ENCODE peak calls at places on chromosome 13, in nine cellular contexts. S is fibroblast of lung, D is B cell, E is stomach, V is breast epithelium, Y is A549, C is heart right ventricle, G is progenitor cell of endocrine pancreas, U is Peyer's patch. F is an unnamed sample.

GRCh38 chr13:92739306-92739818 is 487.2 kb upstream of the GPC6 start:
- DNase-seq in S (no peak), D (no peak), C (no peak), U (no peak), G (no peak), Y (no peak), E (no peak), V (no peak), F (no peak)

GRCh38 chr13:46575843-46576242 is 22.9 kb downstream of the LRCH1 start:
- DNase-seq in C (peak), V (peak), U (no peak), Y (peak), G (no peak), E (no peak), S (peak), D (no peak), F (peak)

GRCh38 chr13:80945328-80945727 is 604.4 kb upstream of the SPRY2 start:
- DNase-seq in Y (peak), S (no peak), E (peak), C (peak), G (peak), U (no peak), V (no peak), D (no peak), F (no peak)

GRCh38 chr13:54373211-54373610 is 1344.6 kb downstream of the OLFM4 start:
- DNase-seq in S (no peak), G (no peak), E (no peak), Y (no peak), U (no peak), C (no peak), D (no peak), V (no peak), F (no peak)

GRCh38 chr13:101942038-101942437 is 459.8 kb downstream of the FGF14 start:
- DNase-seq in D (no peak), U (no peak), C (peak), Y (peak), E (no peak), S (peak), G (no peak), V (no peak), F (peak)

GRCh38 chr13:37531054-37531453 is 67.5 kb downstream of the POSTN start:
- DNase-seq in D (no peak), E (no peak), G (no peak), Y (no peak), V (no peak), U (no peak), S (peak), C (no peak), F (peak)

GRCh38 chr13:21242236-21242635 is 65.8 kb downstream of the MRPL57 start:
- DNase-seq in G (no peak), C (no peak), E (no peak), S (no peak), Y (no peak), V (no peak), U (no peak), D (no peak), F (no peak)

GRCh38 chr13:34208326-34208725 is 390.4 kb downstream of the RFC3 start:
- DNase-seq in S (peak), V (no peak), C (no peak), Y (no peak), D (no peak), U (no peak), G (no peak), E (no peak), F (peak)

GRCh38 chr13:98752111-98752941 is at the start of gene SLC15A1:
- DNase-seq in E (no peak), S (no peak), C (no peak), G (peak), Y (no peak), D (no peak), U (no peak), V (no peak), F (no peak)

GRCh38 chr13:99357149-99357596 is 50.0 kb upstream of the GPR183 start:
- DNase-seq in E (no peak), D (no peak), V (no peak), G (no peak), U (no peak), Y (no peak), C (no peak), S (peak), F (peak)

GRCh38 chr13:95207769-95208366 is 93.4 kb downstream of the ABCC4 start:
- DNase-seq in G (no peak), D (no peak), U (peak), E (no peak), C (no peak), S (no peak), V (no peak), Y (no peak), F (no peak)

GRCh38 chr13:109380457-109380856 is 405.9 kb downstream of the IRS2 start:
- DNase-seq in G (no peak), C (no peak), Y (no peak), E (no peak), D (no peak), U (no peak), V (no peak), S (no peak), F (no peak)

GRCh38 chr13:99916366-99917103 is 55.0 kb downstream of the ZIC5 start:
- DNase-seq in V (no peak), D (peak), U (no peak), Y (peak), G (no peak), S (peak), C (peak), E (no peak), F (peak)

GRCh38 chr13:80889829-80890228 is 548.9 kb upstream of the SPRY2 start:
- DNase-seq in Y (no peak), D (no peak), V (no peak), G (no peak), C (no peak), U (no peak), E (no peak), S (no peak), F (no peak)

GRCh38 chr13:42279080-42279479 is 7.1 kb downstream of the AKAP11 start:
- DNase-seq in U (peak), G (no peak), E (no peak), Y (no peak), D (no peak), C (no peak), S (peak), V (no peak), F (no peak)

GRCh38 chr13:20221772-20222171 is 10.3 kb downstream of the GJB6 start:
- DNase-seq in E (no peak), Y (no peak), C (no peak), D (no peak), G (no peak), S (no peak), V (no peak), U (no peak), F (peak)

GRCh38 chr13:30924726-30925125 is 7.7 kb upstream of the TEX26 start:
- DNase-seq in D (no peak), E (no peak), V (no peak), Y (no peak), S (no peak), C (no peak), G (no peak), U (no peak), F (no peak)

GRCh38 chr13:80010846-80011245 is 330.1 kb downstream of the SPRY2 start:
- DNase-seq in S (no peak), C (no peak), G (no peak), Y (no peak), E (no peak), D (no peak), V (no peak), U (no peak), F (no peak)

GRCh38 chr13:57557979-57558529 is 73.5 kb upstream of the PCDH17 start:
- DNase-seq in S (peak), E (no peak), C (no peak), V (no peak), G (no peak), D (no peak), Y (peak), U (no peak), F (no peak)

GRCh38 chr13:41985788-41986508 is 25.0 kb upstream of the VWA8 start:
- DNase-seq in G (no peak), U (no peak), V (no peak), S (peak), E (no peak), D (no peak), Y (peak), C (no peak), F (peak)

GRCh38 chr13:99870541-99870940 is 101.0 kb downstream of the ZIC5 start:
- DNase-seq in D (no peak), C (no peak), G (no peak), E (no peak), Y (no peak), S (no peak), U (no peak), V (no peak), F (no peak)

GRCh38 chr13:52112606-52113005 is 16.3 kb downstream of the NEK5 start:
- DNase-seq in U (no peak), C (no peak), V (no peak), S (no peak), D (no peak), E (no peak), G (no peak), Y (no peak), F (no peak)

GRCh38 chr13:97934590-97934989 is 18.9 kb upstream of the IPO5 start:
- DNase-seq in D (no peak), E (no peak), Y (no peak), C (peak), S (peak), G (no peak), U (no peak), V (no peak), F (peak)

GRCh38 chr13:91087276-91087675 is 260.2 kb upstream of the MIR17HG start:
- DNase-seq in G (no peak), U (no peak), V (no peak), Y (no peak), E (no peak), D (no peak), C (no peak), S (no peak), F (no peak)

GRCh38 chr13:42762917-42763316 is 18.5 kb upstream of the FAM216B start:
- DNase-seq in S (peak), Y (no peak), D (no peak), V (no peak), E (no peak), U (no peak), G (no peak), C (no peak), F (peak)

GRCh38 chr13:31815361-31816144 is 76.2 kb downstream of the RXFP2 start:
- DNase-seq in G (no peak), U (no peak), Y (no peak), C (no peak), V (no peak), E (no peak), S (no peak), D (no peak), F (no peak)

GRCh38 chr13:87259479-87260083 is 411.6 kb upstream of the SLITRK5 start:
- DNase-seq in S (no peak), D (no peak), Y (peak), U (no peak), C (no peak), E (no peak), V (no peak), G (no peak), F (no peak)

GRCh38 chr13:74866151-74866550 is 615.8 kb downstream of the TBC1D4 start:
- DNase-seq in V (no peak), D (no peak), U (no peak), E (no peak), C (no peak), S (no peak), G (no peak), Y (no peak), F (peak)

GRCh38 chr13:59861676-59862075 is 302.1 kb downstream of the DIAPH3 start:
- DNase-seq in C (no peak), E (no peak), S (no peak), G (no peak), Y (no peak), V (no peak), U (no peak), D (no peak), F (peak)

GRCh38 chr13:94972262-94972661 is 259.9 kb upstream of the SOX21 start:
- DNase-seq in V (no peak), U (no peak), G (no peak), D (no peak), S (no peak), E (no peak), Y (no peak), C (no peak), F (no peak)

GRCh38 chr13:38582133-38582532 is 104.7 kb upstream of the FREM2 start:
- DNase-seq in C (peak), Y (peak), S (peak), V (no peak), D (no peak), U (no peak), E (no peak), G (no peak), F (peak)

GRCh38 chr13:66974889-66975288 is 255.2 kb downstream of the PCDH9 start:
- DNase-seq in Y (no peak), U (no peak), V (no peak), C (no peak), E (no peak), S (no peak), D (no peak), G (no peak), F (no peak)

GRCh38 chr13:104106705-104107393 is 1040.6 kb upstream of the SLC10A2 start:
- DNase-seq in E (no peak), V (no peak), C (no peak), U (no peak), G (no peak), S (peak), Y (no peak), D (no peak), F (peak)
- TF ChIP-seq CTCF in E (no peak), V (no peak), C (no peak), U (no peak), G (no peak), S (no peak), Y (no peak), D (no peak), F (no peak)

GRCh38 chr13:62278271-62278670 is 862.6 kb upstream of the PCDH20 start:
- DNase-seq in G (no peak), V (no peak), D (no peak), C (no peak), U (no peak), Y (no peak), E (no peak), S (no peak), F (no peak)
- TF ChIP-seq CTCF in G (peak), V (no peak), D (no peak), C (no peak), U (no peak), Y (no peak), E (no peak), S (no peak), F (no peak)

DNA sequence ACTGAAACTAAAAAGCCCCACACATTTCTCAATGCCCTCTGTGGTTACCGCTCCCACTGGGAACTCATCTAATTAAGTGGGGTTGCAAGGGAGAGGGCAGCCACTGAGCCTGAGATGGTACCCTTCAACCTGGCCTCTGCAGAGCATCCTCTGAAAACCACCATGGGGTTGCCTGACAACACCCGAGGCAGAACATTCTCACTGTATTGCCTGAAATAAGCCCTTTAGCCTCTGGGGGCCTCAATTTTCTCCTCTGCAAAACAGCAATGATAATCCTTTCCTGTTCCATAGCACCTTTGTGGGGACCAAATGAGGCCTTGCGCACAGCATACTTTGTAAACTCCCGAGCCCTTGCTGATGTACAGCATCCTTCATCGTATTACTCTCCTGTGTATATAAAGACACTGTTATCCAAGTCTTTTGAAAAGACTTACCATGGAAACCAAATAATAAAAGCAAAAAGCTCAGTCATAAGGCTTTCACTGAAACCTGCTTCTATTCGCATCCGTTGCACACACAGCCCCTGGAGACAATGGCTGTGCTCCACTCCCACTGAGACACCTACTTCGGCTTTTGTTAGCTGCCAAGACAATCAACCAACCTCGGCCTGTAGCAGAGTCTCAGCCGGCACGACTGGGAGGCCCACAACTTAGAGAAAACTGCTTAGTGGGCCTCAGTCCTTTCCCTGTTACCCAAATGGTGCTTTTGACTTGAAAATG is 276.0 kb downstream of the FOXO1 start:
- DNase-seq in G (no peak), C (no peak), V (no peak), D (no peak), Y (no peak), E (no peak), S (no peak), U (no peak), F (no peak)
- TF ChIP-seq CTCF in G (no peak), C (no peak), V (no peak), D (no peak), Y (no peak), E (no peak), S (no peak), U (no peak), F (no peak)

GRCh38 chr13:49495783-49496762 is at the start of gene PHF11:
- DNase-seq in U (peak), E (peak), D (peak), S (peak), C (peak), V (peak), Y (peak), G (peak), F (peak)
- TF ChIP-seq CTCF in U (peak), E (peak), D (no peak), S (no peak), C (peak), V (no peak), Y (no peak), G (peak), F (no peak)

GRCh38 chr13:35389535-35389934 is 87.0 kb downstream of the MAB21L1 start:
- DNase-seq in E (no peak), V (no peak), D (no peak), S (no peak), U (no peak), G (no peak), C (no peak), Y (no peak), F (no peak)

GRCh38 chr13:35388456-35388855 is 88.0 kb downstream of the MAB21L1 start:
- DNase-seq in C (no peak), G (no peak), E (no peak), S (no peak), Y (no peak), D (no peak), U (no peak), V (no peak), F (peak)

GRCh38 chr13:35393886-35394285 is 82.6 kb downstream of the MAB21L1 start:
- DNase-seq in D (no peak), S (no peak), E (no peak), C (no peak), Y (no peak), V (no peak), U (no peak), G (no peak), F (no peak)

GRCh38 chr13:35388979-35389378 is 87.5 kb downstream of the MAB21L1 start:
- DNase-seq in E (no peak), D (no peak), C (no peak), Y (no peak), G (no peak), S (peak), U (no peak), V (no peak), F (peak)

DNA sequence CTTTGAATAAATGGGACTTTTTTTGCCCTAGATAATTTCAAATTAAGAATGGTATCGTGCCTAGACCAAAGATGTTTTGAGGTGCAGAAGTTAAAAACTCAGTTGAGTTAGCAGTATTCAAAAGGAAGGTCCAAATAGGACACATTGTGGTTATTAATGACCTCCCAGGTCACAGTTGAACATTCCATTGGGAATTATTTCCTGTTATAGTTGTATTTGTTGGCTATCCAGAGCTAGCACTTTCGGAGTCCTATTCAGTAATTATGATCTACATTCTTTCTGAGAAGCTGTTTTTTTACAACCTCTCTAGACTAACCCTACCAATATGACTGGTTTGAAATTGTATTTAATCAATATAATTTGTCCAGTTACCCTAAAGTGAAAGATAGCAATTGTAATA is 83.7 kb downstream of the MAB21L1 start:
- DNase-seq in S (no peak), Y (no peak), E (no peak), V (no peak), U (no peak), C (no peak), G (no peak), D (no peak), F (no peak)
- TF ChIP-seq CTCF in S (no peak), Y (no peak), E (no peak), V (no peak), U (no peak), C (no peak), G (no peak), D (no peak), F (no peak)

GRCh38 chr13:68173111-68173510 is 943.0 kb upstream of the PCDH9 start:
- DNase-seq in U (no peak), S (peak), C (no peak), D (no peak), G (no peak), Y (no peak), E (no peak), V (no peak), F (no peak)
- TF ChIP-seq CTCF in U (no peak), S (no peak), C (no peak), D (no peak), G (no peak), Y (no peak), E (no peak), V (no peak), F (no peak)

DNA sequence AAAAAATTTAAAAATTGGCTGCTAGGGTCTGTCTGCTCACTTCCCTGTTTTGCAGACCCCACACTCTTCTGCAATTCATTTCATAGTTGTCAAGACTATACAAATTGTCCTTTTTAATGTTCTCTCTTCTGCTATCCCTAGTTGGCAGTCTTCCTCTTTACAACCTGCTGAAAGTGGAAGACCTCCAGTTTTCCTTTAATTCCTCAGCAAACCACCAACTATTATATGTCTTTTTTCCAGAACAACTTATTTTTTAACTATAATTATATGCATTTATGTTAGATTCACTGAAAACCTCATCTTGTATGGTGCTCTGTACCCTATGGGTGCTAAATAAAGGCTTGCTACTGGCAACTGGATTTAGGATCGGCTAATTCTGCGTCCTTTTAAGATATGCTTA is 1.1 kb upstream of the PHF11 start:
- DNase-seq in Y (no peak), D (no peak), G (no peak), S (no peak), U (no peak), C (no peak), V (no peak), E (no peak), F (no peak)
- TF ChIP-seq CTCF in Y (peak), D (no peak), G (no peak), S (no peak), U (no peak), C (peak), V (no peak), E (no peak), F (no peak)

F was measured in cardiac fibroblast.